ENCODE peak calls at places on chromosomes 16 and 17, in four cellular contexts. V is endothelial cell of umbilical vein, R is GM12878, S is K562. L is an unnamed sample. For H3K4me1, the result is how much of the 10 kb centered on the place peaks cover.

GRCh38 chr17:73506470-73507435 is 137.5 kb downstream of the SDK2 start:
- DNase-seq in R (no peak), V (no peak), S (no peak), L (no peak)

GRCh38 chr17:75502072-75502745 is 13.1 kb downstream of the CASKIN2 start:
- DNase-seq in V (no peak), R (no peak), S (no peak), L (no peak)

GRCh38 chr17:957856-958421 is 21.6 kb downstream of the NXN start:
- DNase-seq in S (no peak), V (no peak), R (no peak), L (no peak)

GRCh38 chr17:81397314-81398169 is 2.3 kb downstream of the BAHCC1 start:
- DNase-seq in R (no peak), V (peak), S (no peak), L (peak)

GRCh38 chr17:40550608-40551007 is 14.7 kb downstream of the CCR7 start:
- DNase-seq in S (no peak), V (no peak), R (no peak), L (peak)

GRCh38 chr17:17815062-17815406 is 21.8 kb downstream of the SREBF1 start:
- DNase-seq in S (no peak), R (no peak), V (no peak), L (no peak)

GRCh38 chr17:63622571-63623390 is 564 bp downstream of the MAP3K3 start:
- DNase-seq in S (peak), R (no peak), V (peak), L (peak)

GRCh38 chr17:40177275-40177874 is at the start of gene RAPGEFL1:
- DNase-seq in S (peak), R (peak), V (peak), L (peak)

GRCh38 chr16:76201385-76201784 is 75.8 kb upstream of the CNTNAP4 start:
- DNase-seq in V (no peak), S (no peak), R (no peak), L (no peak)

GRCh38 chr16:71726491-71727319 is 2.2 kb upstream of the PHLPP2 start:
- DNase-seq in V (no peak), S (no peak), R (no peak), L (no peak)

GRCh38 chr17:66347661-66348604 is 45.5 kb downstream of the PRKCA start:
- DNase-seq in R (no peak), S (no peak), V (no peak), L (peak)

GRCh38 chr16:241866-242265 is 7.2 kb downstream of the FAM234A start:
- DNase-seq in S (peak), R (no peak), V (no peak), L (no peak)

GRCh38 chr16:88484505-88485365 is 31.7 kb downstream of the ZFPM1 start:
- DNase-seq in V (no peak), R (no peak), S (no peak), L (no peak)

GRCh38 chr17:79837888-79838540 is 1.2 kb downstream of the CBX4 start:
- DNase-seq in R (no peak), V (no peak), S (no peak), L (no peak)

GRCh38 chr17:57187391-57187790 is 68.9 kb upstream of the MSI2 start:
- DNase-seq in S (no peak), R (no peak), V (peak), L (no peak)

GRCh38 chr17:55693244-55694216 is 29.1 kb downstream of the TMEM100 start:
- DNase-seq in V (no peak), S (no peak), R (no peak), L (peak)

GRCh38 chr16:19375561-19376158 is 42.0 kb upstream of the TMC5 start:
- DNase-seq in V (peak), S (peak), R (peak), L (peak)

GRCh38 chr16:69286941-69287713 is 24.0 kb upstream of the VPS4A start:
- DNase-seq in S (peak), R (peak), V (peak), L (peak)

GRCh38 chr16:58119509-58119845 is 9.7 kb downstream of the CFAP20 start:
- DNase-seq in R (no peak), S (no peak), V (no peak), L (no peak)

GRCh38 chr17:76179496-76180467 is 38.7 kb upstream of the FOXJ1 start:
- DNase-seq in V (no peak), S (peak), R (peak), L (peak)

GRCh38 chr17:78822552-78822951 is 18.1 kb downstream of the USP36 start:
- DNase-seq in S (no peak), V (no peak), R (no peak), L (peak)

GRCh38 chr16:14003119-14003570 is 68.0 kb upstream of the MRTFB start:
- DNase-seq in V (peak), S (peak), R (no peak), L (peak)

GRCh38 chr16:47715442-47716054 is 254.4 kb downstream of the PHKB start:
- DNase-seq in S (no peak), R (no peak), V (no peak), L (no peak)

GRCh38 chr16:13289515-13289914 is 388.1 kb downstream of the SHISA9 start:
- DNase-seq in V (no peak), S (no peak), R (peak), L (no peak)

GRCh38 chr17:19360772-19361171 is 1.8 kb downstream of the B9D1 start:
- DNase-seq in S (no peak), V (no peak), R (no peak), L (no peak)

GRCh38 chr17:74404802-74405201 is 27.1 kb upstream of the GPRC5C start:
- DNase-seq in R (no peak), S (no peak), V (no peak), L (no peak)

GRCh38 chr16:82040296-82040695 is 5.2 kb downstream of the HSD17B2 start:
- DNase-seq in V (no peak), R (no peak), S (no peak), L (no peak)

GRCh38 chr17:40450175-40450574 is 6.9 kb downstream of the IGFBP4 start:
- DNase-seq in S (peak), V (peak), R (no peak), L (peak)

GRCh38 chr17:51672058-51672457 is 411.7 kb downstream of the UTP18 start:
- DNase-seq in R (no peak), V (no peak), S (no peak), L (no peak)

GRCh38 chr17:60077672-60078519 is 825 bp downstream of the HEATR6 start:
- DNase-seq in R (no peak), S (peak), V (no peak), L (no peak)
- H3K9ac ChIP-seq in R (peak), S (peak), V (peak), L (peak)

DNA sequence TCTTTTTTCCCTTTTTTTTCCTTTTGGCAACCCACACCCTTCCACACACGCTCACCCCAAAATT is at the start of gene NLK:
- DNase-seq in S (no peak), V (no peak), R (no peak), L (no peak)
- H3K4me1 ChIP-seq in S (under half), V (under half), R (under half), L (under half)

GRCh38 chr17:28726396-28726911 is 421 bp upstream of the TLCD1 start:
- DNase-seq in R (no peak), S (no peak), V (no peak), L (peak)

GRCh38 chr17:28724500-28725165 is 1.4 kb downstream of the TLCD1 start:
- DNase-seq in S (no peak), R (no peak), V (no peak), L (no peak)

GRCh38 chr17:28725660-28726395 is at the start of gene TLCD1:
- DNase-seq in S (peak), V (peak), R (no peak), L (peak)

GRCh38 chr17:28726912-28727726 is 1.1 kb upstream of the TLCD1 start:
- DNase-seq in S (peak), V (peak), R (peak), L (peak)

GRCh38 chr17:28725166-28725659 is 820 bp downstream of the TLCD1 start:
- DNase-seq in R (no peak), S (peak), V (peak), L (peak)
- TF ChIP-seq FOS in R (no peak), S (no peak), V (no peak), L (no peak)

GRCh38 chr17:27497696-27498095 is 41.4 kb downstream of the KSR1 start:
- DNase-seq in R (no peak), V (no peak), S (no peak), L (no peak)

GRCh38 chr17:27495460-27495859 is 39.2 kb downstream of the KSR1 start:
- DNase-seq in R (no peak), S (no peak), V (no peak), L (no peak)

GRCh38 chr17:27496971-27497370 is 40.7 kb downstream of the KSR1 start:
- DNase-seq in R (no peak), V (no peak), S (peak), L (no peak)

GRCh38 chr17:27496005-27496404 is 39.8 kb downstream of the KSR1 start:
- DNase-seq in S (no peak), R (no peak), V (no peak), L (no peak)

DNA sequence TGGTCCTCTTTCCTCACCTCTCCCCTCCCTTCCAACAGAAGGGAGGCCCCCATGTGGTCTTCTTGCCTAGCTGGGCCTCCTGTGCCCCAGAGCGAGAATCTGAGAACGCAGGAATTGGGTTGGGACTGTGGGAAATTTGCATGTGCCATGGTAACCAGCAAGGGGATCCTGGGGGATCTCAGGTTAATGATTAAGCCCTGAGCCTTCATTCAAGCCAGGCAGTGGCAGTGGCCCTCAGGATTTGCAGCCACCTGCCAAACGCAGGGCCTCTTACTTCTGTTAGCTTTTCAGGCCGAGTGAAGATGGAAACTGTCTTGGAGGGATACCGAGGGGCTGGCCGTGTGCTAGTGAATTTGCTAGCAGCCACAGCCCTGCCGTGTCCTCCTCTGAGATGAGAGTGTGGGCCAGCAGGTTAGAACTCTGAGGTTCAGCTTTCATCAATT is 40.3 kb downstream of the KSR1 start:
- DNase-seq in R (no peak), V (no peak), S (no peak), L (no peak)
- H3K9ac ChIP-seq in R (peak), V (no peak), S (no peak), L (no peak)

GRCh38 chr17:27475981-27476895 is 20.0 kb downstream of the KSR1 start:
- DNase-seq in S (no peak), V (no peak), R (no peak), L (no peak)

GRCh38 chr17:27475070-27475673 is 18.9 kb downstream of the KSR1 start:
- DNase-seq in S (no peak), R (no peak), V (no peak), L (no peak)

GRCh38 chr17:27471321-27472269 is 15.3 kb downstream of the KSR1 start:
- DNase-seq in R (peak), V (no peak), S (no peak), L (peak)

GRCh38 chr17:27473748-27474609 is 17.7 kb downstream of the KSR1 start:
- DNase-seq in R (peak), V (peak), S (peak), L (no peak)

DNA sequence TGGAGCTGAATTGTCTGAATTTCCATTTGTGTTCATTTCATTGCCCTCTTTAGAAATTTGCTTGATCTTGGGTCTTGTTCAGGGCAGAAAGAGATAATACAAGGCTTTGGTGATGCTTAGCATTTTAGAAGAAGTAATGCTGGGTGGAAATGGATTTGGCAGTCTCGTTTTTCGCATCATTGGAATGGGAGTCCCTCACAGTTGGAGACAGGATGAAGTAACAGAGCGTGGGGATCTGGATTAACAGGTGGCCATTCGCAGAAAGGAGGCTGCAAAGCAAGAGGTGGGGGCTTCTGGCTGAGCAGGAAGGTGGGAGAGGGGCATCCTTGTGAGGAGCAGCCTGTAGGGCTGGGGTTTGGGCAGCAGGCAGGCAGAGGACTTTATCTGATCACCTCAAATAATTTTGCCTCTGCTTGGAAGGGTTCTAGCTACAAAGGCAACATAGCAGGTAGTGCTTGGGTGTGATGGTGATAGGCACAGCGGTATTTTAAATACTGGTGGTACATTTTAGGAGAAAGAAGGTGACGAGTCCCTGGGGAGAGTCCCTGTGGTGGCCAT is 17.0 kb downstream of the KSR1 start:
- DNase-seq in S (no peak), V (no peak), R (no peak), L (no peak)
- H3K4me1 ChIP-seq in S (half or more), V (under half), R (half or more), L (under half)

DNA sequence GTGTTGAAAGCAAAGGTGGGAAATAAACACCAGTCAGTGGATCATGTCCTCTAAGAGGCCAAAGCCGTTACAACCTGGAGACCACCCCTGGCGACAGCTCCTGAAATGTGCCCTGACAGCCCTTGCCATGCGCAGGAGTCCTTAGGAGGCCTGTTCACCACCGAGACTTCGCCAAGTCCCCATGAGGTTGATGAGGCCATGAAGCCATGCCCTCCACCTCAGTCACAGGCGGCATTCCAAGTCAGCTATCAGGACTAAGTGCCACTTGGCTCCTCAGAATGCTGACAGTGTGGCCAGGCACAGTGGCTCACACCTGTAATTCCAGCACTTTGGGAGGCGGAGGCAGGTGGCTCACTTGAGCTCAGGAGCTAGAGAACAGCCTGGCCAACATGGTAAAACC is 27.1 kb downstream of the ADAM11 start:
- DNase-seq in R (no peak), V (no peak), S (no peak), L (no peak)
- TF ChIP-seq FOS in R (no peak), V (no peak), S (no peak), L (no peak)

GRCh38 chr17:70716551-70716950 is 547.2 kb downstream of the KCNJ2 start:
- DNase-seq in R (no peak), S (no peak), V (no peak), L (no peak)
- H3K9ac ChIP-seq in R (no peak), S (no peak), V (no peak), L (no peak)

DNA sequence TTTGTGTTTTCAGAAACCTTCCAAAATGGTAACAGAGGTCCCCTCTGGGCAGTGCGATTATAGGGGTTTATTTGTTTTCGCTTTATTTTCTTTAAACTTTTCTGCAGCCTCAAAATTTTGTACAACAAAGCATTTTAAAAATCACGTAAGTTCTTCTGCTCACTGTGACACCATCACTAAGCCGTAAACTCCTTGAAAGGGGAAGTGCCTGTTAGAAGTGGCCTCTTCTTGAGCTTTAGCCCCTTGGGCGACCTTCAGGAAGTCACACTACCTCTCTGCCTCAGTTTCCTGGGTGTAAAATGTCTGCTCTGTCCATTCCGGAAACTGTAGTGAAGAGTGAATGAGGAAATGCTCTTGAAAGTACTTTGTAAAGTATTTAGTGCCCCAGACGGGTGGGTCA is 26.6 kb downstream of the ARHGAP27 start:
- DNase-seq in R (no peak), S (no peak), V (no peak), L (no peak)
- H3K4me1 ChIP-seq in R (under half), S (under half), V (under half), L (under half)

DNA sequence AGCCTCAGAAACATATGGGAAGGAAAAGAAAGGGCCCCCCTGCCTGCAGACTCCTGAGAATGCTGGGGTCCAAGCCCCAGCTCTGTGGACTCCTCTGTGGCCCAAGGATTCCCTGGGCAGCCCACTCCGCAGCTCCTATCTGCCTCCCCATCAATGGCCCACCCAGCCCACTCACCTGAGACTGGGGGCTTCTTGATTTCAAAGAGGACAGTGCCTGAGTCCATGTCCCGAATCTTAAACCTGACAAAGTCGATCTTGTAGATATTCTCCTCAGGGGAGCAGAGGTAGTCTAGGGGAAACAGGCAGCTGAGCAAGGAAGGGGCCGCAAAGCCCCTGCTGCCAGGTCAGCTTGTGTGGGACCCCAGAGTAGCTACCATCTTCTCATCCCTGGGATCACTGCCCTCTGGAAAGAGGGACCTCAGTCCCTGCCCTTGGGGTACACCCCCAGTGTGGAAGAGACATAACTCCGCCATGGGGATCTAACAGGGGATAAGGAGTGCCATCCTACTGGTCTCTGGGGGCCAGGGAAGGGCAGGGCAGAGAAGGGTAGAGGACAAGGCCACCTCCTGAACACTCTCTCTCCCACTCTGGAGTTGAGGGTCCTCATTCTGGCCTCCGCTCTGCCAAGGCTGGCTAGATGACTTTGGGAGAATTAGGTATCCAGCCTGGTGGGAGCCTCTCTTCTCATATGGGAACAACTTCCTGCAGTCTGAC is 3.9 kb downstream of the UNC119 start:
- DNase-seq in V (no peak), R (no peak), S (no peak), L (no peak)
- TF ChIP-seq FOS in V (no peak), R (no peak), S (no peak), L (no peak)

GRCh38 chr16:85616608-85617311 is 3.6 kb downstream of the GSE1 start:
- DNase-seq in R (peak), S (peak), V (no peak), L (no peak)
- H3K9ac ChIP-seq in R (peak), S (peak), V (no peak), L (no peak)

L was measured in IMR-90.